ENCODE peak calls at places on chromosomes 5 and 9, in four cellular contexts. One of them, this sample, is unnamed.

GRCh38 chr9:91727316-91727861 is 222.6 kb downstream of the ROR2 start:
- DNase-seq in PC-9: peak; percentile 37
- DNase-seq in Peyer's patch: no peak
- DNase-seq in endodermal cell: peak; percentile 85
- DNase-seq in this sample: peak; percentile 26

GRCh38 chr5:124289122-124289521 is 457.3 kb downstream of the ZNF608 start:
- DNase-seq in PC-9: no peak
- DNase-seq in Peyer's patch: peak; percentile 49
- DNase-seq in endodermal cell: no peak
- DNase-seq in this sample: no peak

GRCh38 chr9:108953983-108954574 is 19.9 kb downstream of the ABITRAM start:
- DNase-seq in PC-9: no peak
- DNase-seq in Peyer's patch: no peak
- DNase-seq in endodermal cell: no peak
- DNase-seq in this sample: no peak

GRCh38 chr9:101457003-101457402 is 21.4 kb upstream of the ALDOB start:
- DNase-seq in PC-9: no peak
- DNase-seq in Peyer's patch: no peak
- DNase-seq in endodermal cell: peak; percentile 77
- DNase-seq in this sample: no peak

GRCh38 chr9:21969011-21969935 is 24.9 kb downstream of the CDKN2A start:
- DNase-seq in PC-9: no peak
- DNase-seq in Peyer's patch: no peak
- DNase-seq in endodermal cell: peak; percentile 83
- DNase-seq in this sample: no peak

GRCh38 chr5:72314571-72315172 is 5.4 kb downstream of the MRPS27 start:
- DNase-seq in PC-9: peak; percentile 35
- DNase-seq in Peyer's patch: no peak
- DNase-seq in endodermal cell: no peak
- DNase-seq in this sample: peak; percentile 47

GRCh38 chr5:175471628-175472027 is 6.7 kb upstream of the SFXN1 start:
- DNase-seq in PC-9: no peak
- DNase-seq in Peyer's patch: no peak
- DNase-seq in endodermal cell: no peak
- DNase-seq in this sample: no peak

GRCh38 chr5:31556461-31556860 is 24.4 kb downstream of the C5orf22 start:
- DNase-seq in PC-9: no peak
- DNase-seq in Peyer's patch: no peak
- DNase-seq in endodermal cell: no peak
- DNase-seq in this sample: no peak

GRCh38 chr5:57772512-57772911 is 289.9 kb upstream of the ACTBL2 start:
- DNase-seq in PC-9: no peak
- DNase-seq in Peyer's patch: no peak
- DNase-seq in endodermal cell: no peak
- DNase-seq in this sample: no peak

GRCh38 chr9:27645166-27645840 is 72.0 kb upstream of the C9orf72 start:
- DNase-seq in PC-9: no peak
- DNase-seq in Peyer's patch: no peak
- DNase-seq in endodermal cell: peak; percentile 75
- DNase-seq in this sample: no peak

GRCh38 chr9:91818226-91818587 is 131.8 kb downstream of the ROR2 start:
- DNase-seq in PC-9: no peak
- DNase-seq in Peyer's patch: no peak
- DNase-seq in endodermal cell: no peak
- DNase-seq in this sample: no peak

GRCh38 chr9:122145462-122145861 is 14.1 kb downstream of the NDUFA8 start:
- DNase-seq in PC-9: no peak
- DNase-seq in Peyer's patch: no peak
- DNase-seq in endodermal cell: no peak
- DNase-seq in this sample: no peak

DNA sequence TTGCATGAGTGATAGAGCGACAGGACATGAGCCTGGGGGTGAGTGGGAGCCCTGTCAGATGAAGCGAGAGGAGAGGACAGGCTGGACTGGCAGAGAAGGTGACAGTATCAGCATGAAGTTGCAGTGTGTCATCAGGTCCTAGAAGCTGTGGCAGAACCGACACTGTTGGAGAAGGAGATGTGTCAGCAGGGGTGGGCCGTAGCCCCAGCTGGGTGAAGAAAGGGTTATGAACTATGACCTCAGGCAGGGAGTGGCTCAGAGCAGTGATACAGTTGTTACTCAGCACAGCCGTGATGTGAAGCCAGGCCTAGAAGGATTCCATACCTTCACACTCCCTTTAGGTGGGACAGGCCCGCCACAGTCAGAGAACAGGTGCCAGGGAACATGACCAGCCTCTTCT is 7.6 kb downstream of the PCYOX1L start:
- DNase-seq in PC-9: no peak
- DNase-seq in Peyer's patch: no peak
- DNase-seq in endodermal cell: peak; percentile 22
- DNase-seq in this sample: no peak
- H3K27ac ChIP-seq in PC-9: no peak overlapping the region
- H3K27ac ChIP-seq in Peyer's patch: no peak overlapping the region
- H3K27ac ChIP-seq in endodermal cell: no peak overlapping the region
- H3K27ac ChIP-seq in this sample: no peak overlapping the region

DNA sequence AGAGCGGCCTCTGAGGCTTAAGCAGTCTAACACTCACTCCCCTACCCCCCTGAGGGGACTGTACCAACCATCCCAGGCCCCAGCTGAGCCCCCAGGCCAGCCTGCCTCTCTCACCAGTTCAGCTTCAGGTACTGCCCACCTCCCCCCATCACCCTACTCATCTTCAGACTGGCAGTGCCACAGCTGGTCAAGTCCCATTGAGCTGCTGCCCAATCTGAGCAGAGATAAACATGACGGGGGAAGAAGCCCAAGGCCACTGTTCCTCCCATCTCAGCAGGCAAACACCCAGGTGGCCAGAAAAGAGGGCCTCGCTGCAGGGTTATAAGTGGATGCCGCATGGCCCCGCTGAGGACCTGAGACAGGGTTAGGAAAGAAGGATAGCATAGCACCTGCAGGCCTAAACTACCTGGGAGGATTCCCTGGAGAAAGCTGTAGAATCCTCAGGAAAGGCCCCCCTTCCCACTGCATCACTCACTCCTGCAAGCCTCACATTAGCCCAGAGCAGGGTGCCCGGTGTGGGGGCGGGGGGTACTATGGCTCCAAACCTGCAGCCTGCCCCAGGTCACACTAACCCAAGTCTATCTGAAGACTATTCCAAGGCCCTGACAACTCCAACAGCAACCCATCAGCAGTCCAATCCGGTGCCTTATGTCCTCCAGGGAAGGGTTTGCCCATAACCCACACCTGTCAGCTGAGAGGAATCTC is 3.6 kb downstream of the B4GALT1 start:
- DNase-seq in PC-9: no peak
- DNase-seq in Peyer's patch: no peak
- DNase-seq in endodermal cell: no peak
- DNase-seq in this sample: no peak
- H3K4me3 ChIP-seq in PC-9: peak overlapping the region; percentile 93
- H3K4me3 ChIP-seq in Peyer's patch: peak overlapping the region; percentile 1
- H3K4me3 ChIP-seq in endodermal cell: no peak overlapping the region
- H3K4me3 ChIP-seq in this sample: peak overlapping the region; percentile 41

GRCh38 chr5:141760193-141760592 is 78.2 kb upstream of the ARAP3 start:
- DNase-seq in PC-9: no peak
- DNase-seq in Peyer's patch: no peak
- DNase-seq in endodermal cell: no peak
- DNase-seq in this sample: no peak

GRCh38 chr5:141762316-141762715 is 80.3 kb upstream of the ARAP3 start:
- DNase-seq in PC-9: no peak
- DNase-seq in Peyer's patch: no peak
- DNase-seq in endodermal cell: no peak
- DNase-seq in this sample: no peak

GRCh38 chr5:141763526-141763925 is 81.5 kb upstream of the ARAP3 start:
- DNase-seq in PC-9: no peak
- DNase-seq in Peyer's patch: no peak
- DNase-seq in endodermal cell: no peak
- DNase-seq in this sample: no peak

GRCh38 chr5:141760753-141761152 is 78.7 kb upstream of the ARAP3 start:
- DNase-seq in PC-9: no peak
- DNase-seq in Peyer's patch: no peak
- DNase-seq in endodermal cell: no peak
- DNase-seq in this sample: no peak

GRCh38 chr5:141762790-141763368 is 80.8 kb upstream of the ARAP3 start:
- DNase-seq in PC-9: no peak
- DNase-seq in Peyer's patch: no peak
- DNase-seq in endodermal cell: no peak
- DNase-seq in this sample: no peak
- TF ChIP-seq CTCF in PC-9: no peak
- TF ChIP-seq CTCF in Peyer's patch: no peak
- TF ChIP-seq CTCF in endodermal cell: no peak
- TF ChIP-seq CTCF in this sample: no peak

DNA sequence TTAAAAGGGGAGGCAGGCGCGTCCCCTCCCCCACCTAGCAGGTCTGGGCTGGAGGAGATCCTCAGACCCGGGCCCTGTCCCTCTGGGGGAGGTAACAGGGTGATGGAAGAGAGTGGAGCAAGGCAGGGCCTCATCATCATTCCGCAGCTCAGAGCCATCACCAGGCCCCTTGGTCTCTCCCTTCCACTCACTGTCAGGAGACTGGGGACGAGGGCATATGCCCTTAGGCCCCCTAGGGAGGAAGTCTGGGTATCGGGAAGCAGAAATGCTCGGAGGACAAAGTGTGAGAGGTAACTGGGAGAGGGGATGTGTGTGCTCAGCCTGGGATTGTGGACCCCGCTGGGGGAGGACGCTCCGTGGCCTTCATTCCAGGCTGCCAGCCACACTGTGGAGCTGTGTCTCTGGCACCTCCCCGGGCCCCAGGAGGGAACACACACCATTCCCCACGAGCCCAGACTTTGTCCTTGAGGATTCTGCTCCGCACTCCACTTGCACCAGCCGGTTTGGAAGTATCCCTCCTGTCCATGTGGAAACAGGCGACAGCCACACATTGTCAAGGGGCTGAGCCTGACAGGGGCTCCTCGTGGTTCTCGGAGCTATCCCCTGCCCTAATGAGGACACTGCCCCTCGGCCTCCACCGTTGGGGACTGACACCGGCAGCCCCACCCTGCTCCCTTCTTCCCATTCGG is 824 bp downstream of the REEP2 start:
- DNase-seq in PC-9: no peak
- DNase-seq in Peyer's patch: no peak
- DNase-seq in endodermal cell: no peak
- DNase-seq in this sample: no peak
- H3K27ac ChIP-seq in PC-9: no peak overlapping the region
- H3K27ac ChIP-seq in Peyer's patch: no peak overlapping the region
- H3K27ac ChIP-seq in endodermal cell: peak overlapping the region; percentile 75
- H3K27ac ChIP-seq in this sample: no peak overlapping the region

This sample was measured in AG04450.